ENCODE peak calls at places on chromosomes 12 and 14, in ten cellular contexts. L is AG08395; P is left ventricle myocardium inferior; J is NCI-H1092; O is activated T-cell treated with anti-CD3 and anti-CD28 coated beads for 1 hour; D is body of pancreas; E is COR-L47; X is stimulated activated CD8-positive, alpha-beta memory T cell treated with anti-CD3 and anti-CD28 coated beads, Interleukin-4, amount 100 ng/mL, for 1 hour; Q is cardiac fibroblast; B is immature natural killer cell. T is an unnamed sample.

GRCh38 chr14:78313499-78313898 is 143.3 kb downstream of the NRXN3 start:
- DNase-seq in Q (no peak), X (no peak), P (no peak), E (no peak), J (no peak), L (no peak), D (no peak), O (no peak), B (no peak), T (no peak)

GRCh38 chr12:14948672-14949071 is 10.3 kb upstream of the ERP27 start:
- DNase-seq in E (no peak), D (peak), J (no peak), B (peak), P (no peak), O (peak), L (peak), Q (peak), X (peak), T (peak)

GRCh38 chr14:106657460-106657859 is 1131.1 kb downstream of the TMEM121 start:
- DNase-seq in O (peak), L (no peak), Q (no peak), X (no peak), D (peak), J (no peak), P (no peak), E (no peak), B (no peak), T (no peak)

GRCh38 chr14:77000340-77001235 is 27.9 kb downstream of the IRF2BPL start:
- DNase-seq in B (no peak), E (no peak), L (peak), Q (peak), O (no peak), D (no peak), J (no peak), P (peak), X (no peak), T (no peak)

GRCh38 chr12:79547735-79548347 is 142.9 kb downstream of the PAWR start:
- DNase-seq in P (no peak), J (no peak), L (peak), O (no peak), B (no peak), X (no peak), E (peak), Q (peak), D (peak), T (peak)

GRCh38 chr12:121010860-121011259 is 5.4 kb downstream of the C12orf43 start:
- DNase-seq in D (no peak), J (no peak), Q (no peak), X (no peak), L (no peak), P (no peak), O (no peak), E (no peak), B (no peak), T (no peak)

GRCh38 chr14:46048127-46048526 is 603.5 kb downstream of the RPL10L start:
- DNase-seq in D (peak), E (peak), Q (no peak), X (no peak), J (peak), B (no peak), O (no peak), P (no peak), L (peak), T (no peak)

GRCh38 chr12:57553343-57554202 is 3.7 kb downstream of the KIF5A start:
- DNase-seq in E (no peak), B (no peak), P (no peak), X (no peak), L (no peak), D (no peak), J (peak), O (no peak), Q (no peak), T (no peak)

GRCh38 chr12:5910790-5911548 is 34.1 kb downstream of the ANO2 start:
- DNase-seq in J (no peak), D (no peak), X (no peak), B (no peak), O (no peak), Q (no peak), L (no peak), E (no peak), P (no peak), T (no peak)

GRCh38 chr12:131011165-131012079 is 57.7 kb downstream of the ADGRD1 start:
- DNase-seq in P (peak), E (no peak), J (no peak), O (no peak), X (no peak), D (peak), Q (no peak), B (no peak), L (peak), T (no peak)

GRCh38 chr12:80979251-80979650 is 41.5 kb upstream of the LIN7A start:
- DNase-seq in L (no peak), J (no peak), D (no peak), B (no peak), P (no peak), O (no peak), E (no peak), X (no peak), Q (no peak), T (no peak)

GRCh38 chr14:101960225-101960624 is 4.1 kb upstream of the DYNC1H1 start:
- DNase-seq in X (no peak), L (no peak), E (no peak), O (no peak), Q (peak), J (no peak), D (peak), B (peak), P (no peak), T (no peak)

GRCh38 chr14:21721504-21721903 is 47.9 kb upstream of the OR4E1 start:
- DNase-seq in J (no peak), D (no peak), P (no peak), X (no peak), L (no peak), E (no peak), B (no peak), Q (no peak), O (no peak), T (no peak)

GRCh38 chr14:60905930-60906329 is 74.9 kb downstream of the TRMT5 start:
- DNase-seq in X (no peak), E (no peak), B (no peak), P (no peak), D (no peak), Q (no peak), L (no peak), J (no peak), O (no peak), T (no peak)

GRCh38 chr12:50925342-50925651 is 27.0 kb upstream of the HIGD1C start:
- DNase-seq in D (peak), Q (no peak), X (no peak), L (no peak), E (no peak), P (no peak), B (peak), J (no peak), O (no peak), T (no peak)

GRCh38 chr12:117034691-117035090 is 64.5 kb downstream of the TESC start:
- DNase-seq in P (no peak), X (no peak), E (no peak), O (no peak), L (no peak), B (no peak), J (no peak), D (peak), Q (no peak), T (no peak)

GRCh38 chr14:86708846-86709339 is 1178.9 kb downstream of the FLRT2 start:
- DNase-seq in B (no peak), P (no peak), O (no peak), D (peak), J (no peak), X (no peak), Q (no peak), L (no peak), E (no peak), T (no peak)

GRCh38 chr12:116945901-116946550 is 35.3 kb downstream of the FBXW8 start:
- DNase-seq in B (no peak), X (no peak), D (no peak), Q (no peak), O (no peak), E (no peak), L (no peak), P (no peak), J (no peak), T (no peak)

GRCh38 chr14:31360919-31361662 is 59.3 kb downstream of the HEATR5A start:
- DNase-seq in J (no peak), O (no peak), L (peak), B (no peak), X (no peak), D (no peak), Q (no peak), E (no peak), P (no peak), T (no peak)

GRCh38 chr12:63915105-63915830 is 70.8 kb downstream of the SRGAP1 start:
- DNase-seq in D (peak), X (no peak), P (no peak), B (no peak), J (peak), L (peak), O (no peak), Q (peak), E (no peak), T (no peak)

GRCh38 chr14:104289485-104289884 is 151.1 kb downstream of the KIF26A start:
- DNase-seq in X (no peak), B (no peak), Q (no peak), J (no peak), O (no peak), D (peak), E (no peak), L (no peak), P (peak), T (no peak)

GRCh38 chr12:68630050-68630449 is 19.4 kb downstream of the RAP1B start:
- DNase-seq in J (no peak), E (no peak), B (no peak), D (no peak), L (no peak), Q (no peak), X (no peak), P (no peak), O (no peak), T (no peak)

GRCh38 chr12:14284189-14284722 is 81.2 kb upstream of the ATF7IP start:
- DNase-seq in P (peak), D (no peak), Q (peak), O (no peak), X (no peak), B (peak), E (no peak), L (no peak), J (no peak), T (peak)

GRCh38 chr14:21543426-21544350 is 17.5 kb upstream of the SALL2 start:
- DNase-seq in Q (no peak), L (no peak), P (no peak), J (peak), D (no peak), B (no peak), E (no peak), X (no peak), O (no peak), T (no peak)

GRCh38 chr14:106840258-106840657 is 1313.9 kb downstream of the TMEM121 start:
- DNase-seq in E (no peak), O (no peak), L (no peak), X (no peak), B (no peak), D (no peak), Q (no peak), J (no peak), P (no peak), T (no peak)

GRCh38 chr14:64971890-64972785 is at the start of gene RAB15:
- DNase-seq in D (peak), J (peak), Q (peak), P (peak), E (peak), O (no peak), B (peak), L (peak), X (no peak), T (no peak)

GRCh38 chr14:71883094-71883493 is 49.1 kb upstream of the RGS6 start:
- DNase-seq in O (no peak), B (no peak), J (no peak), E (no peak), Q (no peak), L (no peak), D (no peak), P (no peak), X (no peak), T (no peak)